ENCODE peak calls at places on chromosomes 13 and 19, in six cellular contexts. J is GM23338; H is CD8-positive, alpha-beta T cell; R is IMR-90; T is neuronal stem cell; B is heart left ventricle. P is an unnamed sample.

GRCh38 chr19:38514812-38515633 is 81.5 kb downstream of the RYR1 start:
- DNase-seq in J (peak; percentile 82), H (peak; percentile 71), R (peak; percentile 37), T (peak; percentile 65), B (peak; percentile 30), P (no peak)

GRCh38 chr13:108213946-108214345 is 1.4 kb downstream of the LIG4 start:
- DNase-seq in J (no peak), H (no peak), R (peak; percentile 31), T (no peak), B (no peak), P (no peak)

GRCh38 chr13:50610238-50610637 is 233.3 kb downstream of the DLEU7 start:
- DNase-seq in J (no peak), H (no peak), R (no peak), T (no peak), B (no peak), P (no peak)

GRCh38 chr13:83881031-83881727 is 1.1 kb downstream of the SLITRK1 start:
- DNase-seq in J (peak; percentile 10), H (no peak), R (no peak), T (no peak), B (no peak), P (no peak)

GRCh38 chr13:63408227-63409202 is 1992.9 kb upstream of the PCDH20 start:
- DNase-seq in J (peak; percentile 39), H (no peak), R (peak; percentile 50), T (peak; percentile 0), B (no peak), P (no peak)

GRCh38 chr19:58338336-58338735 is 11.5 kb downstream of the ZSCAN22 start:
- DNase-seq in J (no peak), H (no peak), R (no peak), T (no peak), B (no peak), P (no peak)

GRCh38 chr13:45548281-45548680 is 67.3 kb downstream of the ERICH6B start:
- DNase-seq in J (peak; percentile 16), H (no peak), R (no peak), T (no peak), B (no peak), P (no peak)

GRCh38 chr19:16034180-16034579 is 42.1 kb upstream of the TPM4 start:
- DNase-seq in J (no peak), H (no peak), R (no peak), T (no peak), B (no peak), P (no peak)

GRCh38 chr13:38582133-38582532 is 104.7 kb upstream of the FREM2 start:
- DNase-seq in J (peak; percentile 72), H (no peak), R (peak; percentile 16), T (peak; percentile 33), B (no peak), P (no peak)

GRCh38 chr13:37485766-37486165 is 112.8 kb downstream of the POSTN start:
- DNase-seq in J (no peak), H (no peak), R (peak; percentile 33), T (no peak), B (no peak), P (no peak)
- H3K27ac ChIP-seq in J (no peak overlapping the region), H (no peak overlapping the region), R (no peak overlapping the region), T (no peak overlapping the region), B (no peak overlapping the region), P (no peak overlapping the region)

GRCh38 chr13:98979012-98979411 is 1.1 kb upstream of the DOCK9 start:
- DNase-seq in J (no peak), H (no peak), R (no peak), T (no peak), B (no peak), P (no peak)
- H3K27ac ChIP-seq in J (no peak overlapping the region), H (no peak overlapping the region), R (no peak overlapping the region), T (no peak overlapping the region), B (peak overlapping the region; percentile 75), P (peak overlapping the region; percentile 90)

GRCh38 chr19:29664753-29665214 is 477 bp upstream of the PLEKHF1 start:
- DNase-seq in J (no peak), H (no peak), R (no peak), T (no peak), B (no peak), P (no peak)

GRCh38 chr19:29663861-29664752 is 1.2 kb upstream of the PLEKHF1 start:
- DNase-seq in J (no peak), H (no peak), R (peak; percentile 33), T (no peak), B (no peak), P (peak; percentile 60)

GRCh38 chr19:29666634-29667389 is 1.6 kb downstream of the PLEKHF1 start:
- DNase-seq in J (peak; percentile 71), H (no peak), R (peak; percentile 64), T (peak; percentile 29), B (peak; percentile 82), P (no peak)

GRCh38 chr19:29665826-29666633 is 769 bp downstream of the PLEKHF1 start:
- DNase-seq in J (peak; percentile 90), H (no peak), R (peak; percentile 66), T (peak; percentile 37), B (peak; percentile 63), P (no peak)

DNA sequence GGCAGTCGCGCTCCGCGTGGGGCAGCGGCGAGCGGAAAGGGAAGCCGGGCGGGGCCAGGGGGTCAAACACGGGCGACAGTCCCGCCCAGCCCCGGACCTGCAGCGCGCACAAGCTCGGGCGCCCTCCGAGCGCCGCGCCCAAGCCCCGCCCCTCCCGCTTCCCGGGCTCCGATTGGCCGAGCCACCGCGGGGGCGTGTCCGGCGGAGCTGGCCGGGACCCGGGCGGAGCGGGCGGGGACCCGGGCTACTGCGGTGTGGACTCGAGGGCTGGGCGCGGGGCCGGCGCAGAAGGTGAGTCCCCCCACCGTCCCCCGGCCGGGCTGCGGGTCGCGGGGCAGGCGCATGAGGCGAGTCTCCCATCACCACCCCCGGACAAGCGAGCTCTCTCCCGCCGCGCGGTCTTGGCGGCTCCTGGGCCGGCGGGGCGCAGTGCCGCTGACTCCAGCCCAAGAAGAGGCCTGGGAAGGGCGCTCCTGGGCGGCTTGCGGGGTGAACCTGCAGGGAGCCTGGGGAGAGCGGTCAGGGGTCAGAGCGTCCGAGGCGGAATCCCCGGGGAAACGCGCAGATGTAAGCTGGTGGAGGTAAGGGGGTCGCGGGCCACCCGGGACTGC is at the start of gene PLEKHF1:
- DNase-seq in J (peak; percentile 89), H (peak; percentile 62), R (peak; percentile 59), T (peak; percentile 85), B (peak; percentile 93), P (no peak)
- H3K27ac ChIP-seq in J (peak within 1 kb of the TSS; percentile 75), H (peak within 1 kb of the TSS; percentile 69), R (peak within 1 kb of the TSS; percentile 84), T (no peak within 1 kb of the TSS), B (peak within 1 kb of the TSS; percentile 93), P (peak within 1 kb of the TSS; percentile 87)

GRCh38 chr13:44236370-44236769 is 137.3 kb upstream of the SERP2 start:
- DNase-seq in J (no peak), H (no peak), R (peak; percentile 58), T (no peak), B (no peak), P (no peak)
- H3K27ac ChIP-seq in J (no peak overlapping the region), H (no peak overlapping the region), R (no peak overlapping the region), T (no peak overlapping the region), B (peak overlapping the region; percentile 84), P (no peak overlapping the region)

DNA sequence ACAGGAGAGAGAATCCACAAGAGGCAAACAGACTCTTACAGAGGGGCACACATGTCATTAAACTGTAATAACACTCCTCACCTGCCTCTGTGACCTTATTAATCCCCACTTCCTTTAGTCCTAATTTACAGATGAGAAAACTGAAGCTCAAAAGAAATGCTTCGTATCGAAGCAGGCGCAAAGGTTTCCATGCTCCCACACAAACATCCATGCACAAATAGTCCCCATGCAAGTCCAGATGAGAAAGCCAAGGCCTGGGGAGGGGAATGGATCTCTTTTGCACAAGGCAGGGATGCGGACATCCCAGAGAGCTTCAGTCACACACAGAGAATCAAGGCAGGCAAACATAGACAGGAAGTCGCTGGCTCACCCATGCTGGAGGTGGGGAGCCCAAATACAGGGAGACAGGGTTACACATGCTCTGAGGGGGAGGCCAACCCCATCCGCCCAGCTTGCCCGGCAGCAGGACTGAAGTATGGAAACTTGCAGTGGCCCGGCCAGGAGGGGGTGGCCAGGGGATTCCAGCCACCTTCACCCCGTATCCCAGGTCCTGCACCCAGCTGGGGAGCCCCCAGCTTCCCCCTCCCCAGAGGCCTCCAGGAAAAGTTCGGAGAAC is 468 bp downstream of the S1PR5 start:
- DNase-seq in J (peak; percentile 44), H (peak; percentile 45), R (no peak), T (no peak), B (no peak), P (no peak)
- H3K27ac ChIP-seq in J (no peak overlapping the region), H (peak overlapping the region; percentile 62), R (no peak overlapping the region), T (no peak overlapping the region), B (no peak overlapping the region), P (peak overlapping the region; percentile 46)

DNA sequence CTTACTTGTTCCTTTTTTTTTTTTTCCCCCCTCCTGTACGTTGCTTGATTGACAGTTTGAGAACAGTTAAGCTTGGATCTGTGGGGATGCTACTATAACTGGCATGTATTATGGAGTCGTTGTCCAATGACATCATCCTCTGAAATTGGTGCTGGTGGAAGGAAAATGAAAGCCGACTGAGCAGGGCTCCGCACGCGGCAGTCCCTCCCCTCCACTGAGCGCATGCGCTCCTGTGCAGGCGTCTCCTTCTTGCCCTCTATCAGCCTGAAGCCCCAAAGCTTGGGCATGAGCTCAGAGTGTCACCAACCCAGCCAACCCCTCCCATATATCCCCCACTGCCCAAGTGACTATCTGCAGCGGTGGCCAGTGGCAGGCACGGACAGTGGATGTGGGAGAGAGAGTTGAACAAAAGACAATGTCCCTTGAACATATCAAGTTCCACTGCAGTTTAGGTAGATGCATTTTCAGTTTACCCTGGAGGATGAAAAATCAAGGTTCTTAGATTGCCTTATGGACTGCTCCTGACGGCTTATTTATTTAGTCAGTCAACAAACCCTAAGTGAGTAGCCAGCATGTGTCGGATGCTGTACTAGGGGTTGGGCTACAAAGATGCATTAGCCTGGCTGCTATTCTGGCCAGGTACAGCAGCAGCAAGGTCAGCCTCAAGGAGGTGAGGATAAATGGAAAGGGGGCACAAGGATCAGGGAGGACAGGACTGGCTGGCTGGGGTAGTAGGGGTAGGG is 20.8 kb downstream of the MBNL2 start:
- DNase-seq in J (no peak), H (no peak), R (no peak), T (no peak), B (no peak), P (no peak)
- H3K27ac ChIP-seq in J (no peak overlapping the region), H (no peak overlapping the region), R (no peak overlapping the region), T (no peak overlapping the region), B (peak overlapping the region; percentile 76), P (no peak overlapping the region)

GRCh38 chr13:75867718-75868117 is 231.6 kb downstream of the LMO7 start:
- DNase-seq in J (no peak), H (no peak), R (no peak), T (no peak), B (no peak), P (no peak)
- H3K27ac ChIP-seq in J (no peak overlapping the region), H (no peak overlapping the region), R (no peak overlapping the region), T (no peak overlapping the region), B (no peak overlapping the region), P (no peak overlapping the region)

P was measured in epithelial cell of prostate.